ENCODE peak calls at places on chromosome 1, in five cellular contexts. A, L, J, V and H are unnamed samples.

GRCh38 chr1:212700892-212701819 is 1.5 kb upstream of the BATF3 start:
- DNase-seq in A (peak; percentile 20), L (peak; percentile 15), V (peak; percentile 82), J (peak; percentile 66), H (peak; percentile 56)

GRCh38 chr1:60073605-60074278 is at the start of gene C1orf87:
- DNase-seq in V (no peak), J (no peak), A (no peak), L (no peak), H (no peak)

GRCh38 chr1:22662318-22662717 is 9.3 kb downstream of the C1QB start:
- DNase-seq in J (no peak), V (no peak), A (no peak), L (no peak), H (no peak)

GRCh38 chr1:243345205-243345604 is 89.4 kb downstream of the SDCCAG8 start:
- DNase-seq in L (no peak), A (peak; percentile 11), J (no peak), V (no peak), H (peak; percentile 18)

GRCh38 chr1:58047265-58047858 is 499.2 kb downstream of the OMA1 start:
- DNase-seq in V (no peak), A (no peak), J (no peak), L (no peak), H (peak; percentile 8)

GRCh38 chr1:60848583-60849188 is 233.7 kb upstream of the NFIA start:
- DNase-seq in J (peak; percentile 22), L (no peak), A (peak; percentile 34), V (no peak), H (peak; percentile 75)

GRCh38 chr1:22133247-22133927 is 9.5 kb downstream of the WNT4 start:
- DNase-seq in V (no peak), A (no peak), J (no peak), L (no peak), H (no peak)

GRCh38 chr1:38944547-38944946 is 2.9 kb upstream of the RHBDL2 start:
- DNase-seq in V (no peak), L (no peak), J (no peak), A (no peak), H (no peak)

GRCh38 chr1:41479000-41479807 is 5.3 kb downstream of the EDN2 start:
- DNase-seq in L (no peak), V (no peak), J (peak; percentile 71), A (peak; percentile 39), H (peak; percentile 85)

GRCh38 chr1:214670098-214670497 is 67.1 kb downstream of the CENPF start:
- DNase-seq in L (no peak), J (peak; percentile 25), V (no peak), A (no peak), H (peak; percentile 90)

GRCh38 chr1:110234691-110235090 is 24.6 kb downstream of the KCNC4 start:
- DNase-seq in J (peak; percentile 29), V (no peak), L (no peak), A (no peak), H (no peak)

GRCh38 chr1:40049745-40050144 is 9.2 kb downstream of the CAP1 start:
- DNase-seq in A (no peak), V (no peak), J (peak; percentile 72), L (no peak), H (no peak)

GRCh38 chr1:173661763-173662162 is 7.9 kb downstream of the ANKRD45 start:
- DNase-seq in J (no peak), A (no peak), L (no peak), V (no peak), H (no peak)

GRCh38 chr1:161007369-161007768 is 13.6 kb downstream of the F11R start:
- DNase-seq in A (no peak), V (no peak), L (no peak), J (no peak), H (no peak)

GRCh38 chr1:217315346-217315745 is 315.5 kb downstream of the GPATCH2 start:
- DNase-seq in J (peak; percentile 7), L (no peak), A (no peak), V (no peak), H (peak; percentile 25)

GRCh38 chr1:29793101-29793546 is 556.8 kb downstream of the PTPRU start:
- DNase-seq in L (peak; percentile 48), A (peak; percentile 65), J (peak; percentile 60), V (no peak), H (peak; percentile 87)

GRCh38 chr1:204123376-204123775 is 28.5 kb downstream of the ETNK2 start:
- DNase-seq in L (no peak), A (no peak), V (no peak), J (no peak), H (no peak)
- TF ChIP-seq CTCF in L (peak; percentile 35), A (peak; percentile 46), V (peak; percentile 17), J (peak; percentile 46), H (peak; percentile 44)

GRCh38 chr1:203555046-203555445 is 61.1 kb downstream of the OPTC start:
- DNase-seq in J (no peak), L (no peak), V (no peak), A (no peak), H (no peak)
- H3K4me3 ChIP-seq in J (no peak overlapping the region), L (no peak overlapping the region), V (no peak overlapping the region), A (no peak overlapping the region), H (no peak overlapping the region)

DNA sequence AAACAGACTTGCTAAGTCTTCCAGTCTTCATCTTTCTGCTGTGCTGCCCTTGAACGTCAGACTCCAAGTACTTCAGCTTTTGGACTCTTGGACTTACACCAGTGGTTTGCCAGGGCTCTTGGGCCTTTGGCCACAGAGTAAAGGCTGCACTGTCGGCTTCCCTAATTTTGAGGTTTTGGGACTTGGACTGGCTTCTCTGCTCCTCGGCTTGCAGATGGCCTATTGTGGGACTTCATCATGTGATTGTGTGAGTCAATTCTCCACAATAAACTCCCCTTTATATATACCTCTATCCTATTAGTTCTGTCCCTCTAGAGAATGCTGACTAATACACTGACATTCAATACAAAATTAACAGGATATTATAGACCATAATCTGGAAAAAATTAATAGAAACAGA is 628.1 kb downstream of the PLPP3 start:
- DNase-seq in V (no peak), J (peak; percentile 25), L (no peak), A (no peak), H (no peak)
- TF ChIP-seq CTCF in V (no peak), J (no peak), L (no peak), A (no peak), H (no peak)

GRCh38 chr1:6444377-6444776 is 19.8 kb downstream of the ESPN start:
- DNase-seq in J (no peak), L (no peak), V (no peak), A (no peak), H (no peak)

GRCh38 chr1:6443339-6444115 is 19.0 kb downstream of the ESPN start:
- DNase-seq in V (no peak), A (no peak), L (no peak), J (no peak), H (no peak)

GRCh38 chr1:6438047-6438525 is 13.5 kb downstream of the ESPN start:
- DNase-seq in V (no peak), L (no peak), J (peak; percentile 26), A (peak; percentile 20), H (peak; percentile 57)

GRCh38 chr1:6441586-6441985 is 17.0 kb downstream of the ESPN start:
- DNase-seq in V (no peak), L (no peak), J (no peak), A (no peak), H (no peak)

DNA sequence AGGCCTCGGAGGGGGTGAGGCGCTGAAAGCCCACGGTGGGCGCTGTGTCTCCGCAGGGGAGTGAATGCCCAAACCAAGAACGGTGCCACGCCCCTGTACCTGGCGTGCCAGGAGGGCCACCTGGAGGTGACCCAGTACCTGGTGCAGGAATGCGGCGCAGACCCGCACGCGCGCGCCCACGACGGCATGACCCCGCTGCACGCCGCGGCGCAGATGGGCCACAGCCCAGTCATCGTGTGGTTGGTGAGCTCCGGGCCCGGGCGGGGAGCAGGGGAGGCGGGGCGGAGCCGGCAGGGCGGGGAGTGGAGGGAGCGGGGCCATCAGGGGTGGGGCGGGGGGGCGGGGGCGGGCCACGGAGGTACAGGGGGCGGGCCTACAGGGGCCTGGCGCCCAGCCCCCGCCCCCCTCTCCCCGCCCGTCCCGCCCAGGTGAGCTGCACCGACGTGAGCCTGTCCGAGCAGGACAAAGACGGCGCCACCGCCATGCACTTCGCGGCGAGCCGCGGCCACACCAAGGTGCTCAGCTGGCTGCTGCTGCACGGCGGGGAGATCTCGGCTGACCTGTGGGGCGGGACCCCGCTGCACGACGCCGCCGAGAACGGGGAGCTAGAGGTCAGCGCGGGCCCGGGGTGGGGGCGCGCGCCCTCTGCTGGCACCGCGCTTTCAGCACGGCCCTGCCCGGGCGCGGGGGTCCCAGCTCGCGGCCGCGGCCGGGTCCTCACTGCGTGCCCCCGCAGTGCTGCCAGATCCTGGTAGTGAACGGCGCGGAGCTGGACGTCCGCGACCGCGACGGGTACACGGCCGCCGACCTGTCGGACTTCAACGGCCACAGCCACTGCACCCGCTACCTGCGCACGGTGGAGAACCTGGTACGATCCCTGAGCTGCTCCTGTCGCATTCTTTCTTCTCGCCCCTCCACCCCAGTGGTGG is 15.9 kb downstream of the ESPN start:
- DNase-seq in A (no peak), L (no peak), J (peak; percentile 43), V (no peak), H (no peak)
- H3K4me3 ChIP-seq in A (no peak overlapping the region), L (peak overlapping the region; percentile 13), J (no peak overlapping the region), V (peak overlapping the region; percentile 23), H (no peak overlapping the region)

GRCh38 chr1:220410681-220411080 is 117.3 kb upstream of the MARK1 start:
- DNase-seq in J (peak; percentile 17), L (no peak), A (no peak), V (no peak), H (no peak)
- TF ChIP-seq CTCF in J (no peak), L (no peak), A (no peak), V (no peak), H (no peak)